ENCODE peak calls at places on chromosome 6, in six cellular contexts. C is colonic mucosa; W is effector memory CD4-positive, alpha-beta T cell; Y is IMR-90; E is tibial artery; G is A549. Z is an unnamed sample.
A peak's percentile ranks its signal among the peaks of the same experiment; 100 is the strongest.

GRCh38 chr6:167893416-167893815 is 66.7 kb downstream of the AFDN start:
- DNase-seq in C (no peak), G (no peak), W (no peak), Y (peak; percentile 52), E (no peak), Z (no peak)

GRCh38 chr6:120671519-120671918 is 662.8 kb downstream of the TBC1D32 start:
- DNase-seq in Y (no peak), C (no peak), W (no peak), E (no peak), G (peak; percentile 4), Z (no peak)

GRCh38 chr6:19986691-19987438 is 149.7 kb downstream of the ID4 start:
- DNase-seq in E (no peak), C (no peak), Y (no peak), G (no peak), W (no peak), Z (no peak)

GRCh38 chr6:168999392-168999791 is 254.3 kb downstream of the THBS2 start:
- DNase-seq in C (no peak), E (no peak), W (no peak), G (no peak), Y (no peak), Z (peak; percentile 3)

GRCh38 chr6:32689531-32690505 is 23.4 kb upstream of the HLA-DQB1 start:
- DNase-seq in C (no peak), E (no peak), G (no peak), Y (no peak), W (no peak), Z (no peak)

GRCh38 chr6:144195671-144196070 is 45.4 kb downstream of the STX11 start:
- DNase-seq in E (no peak), W (no peak), G (peak; percentile 9), C (no peak), Y (peak; percentile 62), Z (no peak)

GRCh38 chr6:84774174-84775158 is 10.1 kb upstream of the TBX18 start:
- DNase-seq in E (peak; percentile 87), W (no peak), G (peak; percentile 80), C (no peak), Y (no peak), Z (no peak)

GRCh38 chr6:11625302-11625701 is 87.8 kb downstream of the TMEM170B start:
- DNase-seq in E (no peak), W (no peak), Y (no peak), G (no peak), C (no peak), Z (no peak)

GRCh38 chr6:56101141-56101553 is 146.2 kb downstream of the COL21A1 start:
- DNase-seq in G (peak; percentile 77), E (no peak), C (no peak), Y (peak; percentile 94), W (no peak), Z (no peak)

GRCh38 chr6:167892835-167893234 is 66.1 kb downstream of the AFDN start:
- DNase-seq in G (no peak), C (no peak), W (no peak), Y (no peak), E (no peak), Z (no peak)

GRCh38 chr6:119347466-119348307 is 1.9 kb downstream of the MAN1A1 start:
- DNase-seq in G (no peak), C (peak; percentile 73), Y (peak; percentile 23), W (no peak), E (peak; percentile 73), Z (peak; percentile 77)

GRCh38 chr6:141548969-141549368 is 583.8 kb upstream of the GJE1 start:
- DNase-seq in Y (no peak), G (peak; percentile 19), E (no peak), C (no peak), W (no peak), Z (no peak)

GRCh38 chr6:42762338-42762929 is 16.5 kb upstream of the TBCC start:
- DNase-seq in C (peak; percentile 41), G (no peak), Y (no peak), E (no peak), W (no peak), Z (peak; percentile 84)

GRCh38 chr6:161802231-161802630 is 528.4 kb upstream of the AGPAT4 start:
- DNase-seq in G (no peak), W (no peak), E (no peak), Y (no peak), C (no peak), Z (no peak)

GRCh38 chr6:162964703-162965140 is 236.9 kb downstream of the PACRG start:
- DNase-seq in E (no peak), C (peak; percentile 39), W (no peak), G (peak; percentile 12), Y (peak; percentile 99), Z (no peak)

GRCh38 chr6:42453649-42454427 is 2.1 kb upstream of the TRERF1 start:
- DNase-seq in W (no peak), C (peak; percentile 81), G (no peak), Y (peak; percentile 39), E (peak; percentile 69), Z (peak; percentile 60)

GRCh38 chr6:75852721-75853120 is 103.7 kb downstream of the MYO6 start:
- DNase-seq in W (no peak), Y (peak; percentile 29), E (no peak), C (no peak), G (peak; percentile 61), Z (peak; percentile 51)

GRCh38 chr6:123913858-123914257 is 110.2 kb downstream of the NKAIN2 start:
- DNase-seq in G (no peak), C (no peak), W (no peak), E (no peak), Y (peak; percentile 41), Z (no peak)

GRCh38 chr6:53359088-53359842 is 10.5 kb upstream of the ELOVL5 start:
- DNase-seq in G (peak; percentile 95), C (peak; percentile 96), E (peak; percentile 98), W (peak; percentile 81), Y (peak; percentile 91), Z (peak; percentile 96)

GRCh38 chr6:39363280-39363679 is 40.8 kb upstream of the KCNK16 start:
- DNase-seq in Y (no peak), E (no peak), C (no peak), W (no peak), G (no peak), Z (no peak)

GRCh38 chr6:38846844-38847243 is 131.7 kb downstream of the DNAH8 start:
- DNase-seq in G (no peak), W (no peak), C (no peak), E (no peak), Y (peak; percentile 10), Z (no peak)

GRCh38 chr6:53827485-53827884 is 32.7 kb downstream of the LRRC1 start:
- DNase-seq in E (no peak), W (no peak), G (no peak), Y (no peak), C (peak; percentile 41), Z (peak; percentile 94)

GRCh38 chr6:66307490-66307889 is 600.5 kb upstream of the EYS start:
- DNase-seq in W (no peak), Y (no peak), G (peak; percentile 2), C (no peak), E (no peak), Z (no peak)

GRCh38 chr6:129709451-129709908 is 497 bp downstream of the ARHGAP18 start:
- DNase-seq in W (no peak), E (peak; percentile 61), Y (peak; percentile 58), C (peak; percentile 36), G (no peak), Z (peak; percentile 37)

GRCh38 chr6:142521791-142522190 is 220.0 kb downstream of the ADGRG6 start:
- DNase-seq in Y (no peak), E (no peak), G (no peak), W (no peak), C (no peak), Z (no peak)

GRCh38 chr6:24909281-24910216 is 26.2 kb downstream of the RIPOR2 start:
- DNase-seq in E (no peak), Y (no peak), W (no peak), G (no peak), C (no peak), Z (no peak)

GRCh38 chr6:106547053-106547414 is 82.3 kb downstream of the RTN4IP1 start:
- DNase-seq in G (no peak), W (no peak), C (no peak), Y (no peak), E (no peak), Z (no peak)

GRCh38 chr6:46648869-46649488 is 3.6 kb downstream of the CYP39A1 start:
- DNase-seq in W (no peak), E (no peak), Y (no peak), C (no peak), G (peak; percentile 41), Z (peak; percentile 21)

GRCh38 chr6:11423667-11424066 is 113.9 kb upstream of the TMEM170B start:
- DNase-seq in G (no peak), E (no peak), C (no peak), Y (no peak), W (no peak), Z (no peak)

GRCh38 chr6:136103101-136103688 is 146.9 kb downstream of the MTFR2 start:
- DNase-seq in G (no peak), W (no peak), E (no peak), Y (peak; percentile 51), C (no peak), Z (no peak)

GRCh38 chr6:25137497-25137896 is 141.7 kb upstream of the CARMIL1 start:
- DNase-seq in E (no peak), G (no peak), Y (no peak), W (no peak), C (no peak), Z (no peak)

GRCh38 chr6:167137881-167138280 is 15.0 kb downstream of the CCR6 start:
- DNase-seq in E (no peak), C (no peak), W (no peak), G (no peak), Y (no peak), Z (no peak)

GRCh38 chr6:91029211-91029610 is 442.3 kb upstream of the MAP3K7 start:
- DNase-seq in Y (no peak), C (no peak), W (no peak), G (no peak), E (no peak), Z (no peak)

GRCh38 chr6:31888281-31889258 is 8.9 kb downstream of the EHMT2 start:
- DNase-seq in E (no peak), W (no peak), C (peak; percentile 61), Y (no peak), G (no peak), Z (peak; percentile 27)

GRCh38 chr6:153673750-153674149 is 365.3 kb upstream of the OPRM1 start:
- DNase-seq in Y (no peak), W (no peak), G (no peak), C (no peak), E (no peak), Z (no peak)

GRCh38 chr6:71393471-71393870 is 104.9 kb downstream of the OGFRL1 start:
- DNase-seq in G (peak; percentile 34), C (no peak), Y (peak; percentile 39), E (no peak), W (no peak), Z (no peak)
- H3K4me1 ChIP-seq in G (peaks cover 99% of the 10 kb centered on the region), C (no peaks in the 10 kb centered on the region), Y (peaks cover 24% of the 10 kb centered on the region), E (no peaks in the 10 kb centered on the region), W (no peaks in the 10 kb centered on the region), Z (no peaks in the 10 kb centered on the region)

GRCh38 chr6:99514089-99514488 is 1.1 kb downstream of the USP45 start:
- DNase-seq in Y (peak; percentile 15), E (no peak), G (no peak), C (peak; percentile 20), W (no peak), Z (no peak)
- H3K4me3 ChIP-seq in Y (peak overlapping the region; percentile 33), E (peak overlapping the region; percentile 87), G (peak overlapping the region; percentile 75), C (peak overlapping the region; percentile 80), W (peak overlapping the region; percentile 73), Z (no peak overlapping the region)

GRCh38 chr6:491233-491632 is 99.7 kb downstream of the IRF4 start:
- DNase-seq in E (no peak), Y (no peak), W (peak; percentile 23), C (no peak), G (no peak), Z (peak; percentile 16)
- H3K4me1 ChIP-seq in E (no peaks in the 10 kb centered on the region), Y (no peaks in the 10 kb centered on the region), W (peaks cover 44% of the 10 kb centered on the region), C (no peaks in the 10 kb centered on the region), G (no peaks in the 10 kb centered on the region), Z (no peaks in the 10 kb centered on the region)

GRCh38 chr6:33789550-33789895 is 593 bp upstream of the LEMD2 start:
- DNase-seq in G (no peak), Y (no peak), W (no peak), C (no peak), E (no peak), Z (no peak)
- H3K4me3 ChIP-seq in G (peak overlapping the region; percentile 91), Y (peak overlapping the region; percentile 32), W (peak overlapping the region; percentile 84), C (peak overlapping the region; percentile 99), E (peak overlapping the region; percentile 87), Z (no peak overlapping the region)

Z was measured in small intestine.